ENCODE peak calls at places on chromosomes 11 and 22, in five cellular contexts. One of them, this sample, is unnamed.
A peak's percentile ranks its signal among the peaks of the same experiment; 100 is the strongest.

GRCh38 chr11:120400564-120401364 is 64.6 kb downstream of the ARHGEF12 start:
- DNase-seq in cardiac muscle cell: no peak
- DNase-seq in spleen: no peak
- DNase-seq in heart left ventricle: no peak
- DNase-seq in transverse colon: peak; percentile 23
- DNase-seq in this sample: no peak

GRCh38 chr22:31230871-31231621 is 18.9 kb downstream of the LIMK2 start:
- DNase-seq in cardiac muscle cell: peak; percentile 46
- DNase-seq in heart left ventricle: no peak
- DNase-seq in spleen: no peak
- DNase-seq in transverse colon: peak; percentile 69
- DNase-seq in this sample: peak; percentile 47

GRCh38 chr11:14021738-14022137 is 59.2 kb downstream of the SPON1 start:
- DNase-seq in heart left ventricle: no peak
- DNase-seq in transverse colon: no peak
- DNase-seq in cardiac muscle cell: no peak
- DNase-seq in spleen: no peak
- DNase-seq in this sample: no peak

GRCh38 chr11:27698872-27699241 is 1.4 kb downstream of the BDNF start:
- DNase-seq in heart left ventricle: peak; percentile 82
- DNase-seq in cardiac muscle cell: peak; percentile 88
- DNase-seq in spleen: peak; percentile 84
- DNase-seq in transverse colon: peak; percentile 66
- DNase-seq in this sample: peak; percentile 25

GRCh38 chr11:110587972-110588371 is 124.3 kb downstream of the ARHGAP20 start:
- DNase-seq in spleen: no peak
- DNase-seq in transverse colon: no peak
- DNase-seq in cardiac muscle cell: no peak
- DNase-seq in heart left ventricle: no peak
- DNase-seq in this sample: no peak

GRCh38 chr11:1983601-1983961 is 14.1 kb downstream of the H19 start:
- DNase-seq in transverse colon: no peak
- DNase-seq in heart left ventricle: peak; percentile 1
- DNase-seq in cardiac muscle cell: no peak
- DNase-seq in spleen: peak; percentile 15
- DNase-seq in this sample: no peak

GRCh38 chr11:104165014-104165413 is 1.1 kb upstream of the PDGFD start:
- DNase-seq in spleen: peak; percentile 33
- DNase-seq in heart left ventricle: no peak
- DNase-seq in cardiac muscle cell: no peak
- DNase-seq in transverse colon: no peak
- DNase-seq in this sample: no peak

GRCh38 chr11:73322986-73323306 is 14.9 kb downstream of the ARHGEF17 start:
- DNase-seq in spleen: no peak
- DNase-seq in heart left ventricle: no peak
- DNase-seq in cardiac muscle cell: no peak
- DNase-seq in transverse colon: no peak
- DNase-seq in this sample: no peak

GRCh38 chr22:28155808-28156207 is 236.8 kb upstream of the PITPNB start:
- DNase-seq in heart left ventricle: no peak
- DNase-seq in spleen: no peak
- DNase-seq in transverse colon: no peak
- DNase-seq in cardiac muscle cell: no peak
- DNase-seq in this sample: no peak

GRCh38 chr22:46710842-46711241 is 27.2 kb downstream of the CERK start:
- DNase-seq in transverse colon: no peak
- DNase-seq in heart left ventricle: no peak
- DNase-seq in cardiac muscle cell: no peak
- DNase-seq in spleen: no peak
- DNase-seq in this sample: no peak

GRCh38 chr11:3823303-3823702 is 14.9 kb downstream of the PGAP2 start:
- DNase-seq in spleen: no peak
- DNase-seq in heart left ventricle: peak; percentile 19
- DNase-seq in transverse colon: no peak
- DNase-seq in cardiac muscle cell: no peak
- DNase-seq in this sample: no peak

GRCh38 chr11:122650619-122651018 is 4.9 kb upstream of the UBASH3B start:
- DNase-seq in cardiac muscle cell: no peak
- DNase-seq in spleen: no peak
- DNase-seq in heart left ventricle: no peak
- DNase-seq in transverse colon: no peak
- DNase-seq in this sample: no peak

GRCh38 chr11:127632971-127633680 is 632.6 kb upstream of the KIRREL3 start:
- DNase-seq in transverse colon: no peak
- DNase-seq in cardiac muscle cell: no peak
- DNase-seq in spleen: no peak
- DNase-seq in heart left ventricle: no peak
- DNase-seq in this sample: no peak

GRCh38 chr22:46272196-46272595 is 4.4 kb downstream of the TTC38 start:
- DNase-seq in heart left ventricle: no peak
- DNase-seq in transverse colon: no peak
- DNase-seq in spleen: no peak
- DNase-seq in cardiac muscle cell: no peak
- DNase-seq in this sample: no peak

GRCh38 chr22:42963231-42963595 is 51.7 kb downstream of the PACSIN2 start:
- DNase-seq in transverse colon: no peak
- DNase-seq in heart left ventricle: peak; percentile 50
- DNase-seq in spleen: no peak
- DNase-seq in cardiac muscle cell: no peak
- DNase-seq in this sample: no peak
- H3K27ac ChIP-seq in transverse colon: peak overlapping the region; percentile 75
- H3K27ac ChIP-seq in heart left ventricle: no peak overlapping the region
- H3K27ac ChIP-seq in spleen: no peak overlapping the region
- H3K27ac ChIP-seq in cardiac muscle cell: no peak overlapping the region
- H3K27ac ChIP-seq in this sample: no peak overlapping the region

GRCh38 chr11:30174265-30175022 is 56.4 kb upstream of the FSHB start:
- DNase-seq in transverse colon: no peak
- DNase-seq in heart left ventricle: no peak
- DNase-seq in cardiac muscle cell: no peak
- DNase-seq in spleen: no peak
- DNase-seq in this sample: no peak
- TF ChIP-seq CTCF in transverse colon: no peak
- TF ChIP-seq CTCF in heart left ventricle: no peak
- TF ChIP-seq CTCF in cardiac muscle cell: no peak
- TF ChIP-seq CTCF in spleen: no peak
- TF ChIP-seq CTCF in this sample: no peak

GRCh38 chr11:78381867-78382266 is 35.8 kb downstream of the GAB2 start:
- DNase-seq in heart left ventricle: no peak
- DNase-seq in spleen: no peak
- DNase-seq in cardiac muscle cell: no peak
- DNase-seq in transverse colon: no peak
- DNase-seq in this sample: no peak
- H3K27ac ChIP-seq in heart left ventricle: no peak overlapping the region
- H3K27ac ChIP-seq in spleen: no peak overlapping the region
- H3K27ac ChIP-seq in cardiac muscle cell: no peak overlapping the region
- H3K27ac ChIP-seq in transverse colon: no peak overlapping the region
- H3K27ac ChIP-seq in this sample: no peak overlapping the region

GRCh38 chr11:121591405-121592033 is 138.8 kb upstream of the SORL1-AS1 start:
- DNase-seq in transverse colon: peak; percentile 73
- DNase-seq in spleen: no peak
- DNase-seq in cardiac muscle cell: peak; percentile 83
- DNase-seq in heart left ventricle: peak; percentile 50
- DNase-seq in this sample: peak; percentile 45
- TF ChIP-seq CTCF in transverse colon: peak; percentile 81
- TF ChIP-seq CTCF in spleen: peak; percentile 83
- TF ChIP-seq CTCF in cardiac muscle cell: peak; percentile 85
- TF ChIP-seq CTCF in heart left ventricle: peak; percentile 87
- TF ChIP-seq CTCF in this sample: peak; percentile 84

DNA sequence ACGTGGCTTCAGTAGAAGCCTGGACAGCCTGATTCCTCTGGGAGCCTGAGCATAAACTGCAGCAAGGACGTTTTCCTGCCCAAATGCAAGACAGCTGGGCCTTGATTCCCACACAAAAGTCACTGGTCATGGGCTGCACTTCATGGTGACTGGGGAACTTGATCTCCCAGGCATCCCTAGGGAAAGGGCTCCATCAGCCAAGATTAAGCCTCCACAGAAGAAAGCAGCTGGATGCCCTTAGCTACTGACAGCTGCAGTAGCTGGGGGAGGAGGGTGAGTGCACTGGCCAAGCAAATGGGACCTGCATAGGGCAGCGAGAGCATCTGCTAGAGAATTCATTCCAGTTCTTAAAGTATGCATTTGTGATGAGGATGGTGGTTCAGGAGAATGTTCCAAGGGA is 267.4 kb upstream of the ISX start:
- DNase-seq in heart left ventricle: peak; percentile 36
- DNase-seq in spleen: no peak
- DNase-seq in cardiac muscle cell: no peak
- DNase-seq in transverse colon: no peak
- DNase-seq in this sample: no peak
- H3K27ac ChIP-seq in heart left ventricle: no peak overlapping the region
- H3K27ac ChIP-seq in spleen: no peak overlapping the region
- H3K27ac ChIP-seq in cardiac muscle cell: no peak overlapping the region
- H3K27ac ChIP-seq in transverse colon: no peak overlapping the region
- H3K27ac ChIP-seq in this sample: no peak overlapping the region

GRCh38 chr22:41579297-41579996 is 10.2 kb downstream of the PMM1 start:
- DNase-seq in transverse colon: no peak
- DNase-seq in heart left ventricle: no peak
- DNase-seq in cardiac muscle cell: no peak
- DNase-seq in spleen: no peak
- DNase-seq in this sample: no peak

GRCh38 chr22:41576877-41577276 is 12.8 kb downstream of the PMM1 start:
- DNase-seq in heart left ventricle: peak; percentile 78
- DNase-seq in transverse colon: peak; percentile 21
- DNase-seq in spleen: no peak
- DNase-seq in cardiac muscle cell: peak; percentile 77
- DNase-seq in this sample: no peak

GRCh38 chr22:41579997-41580355 is 9.7 kb downstream of the PMM1 start:
- DNase-seq in cardiac muscle cell: no peak
- DNase-seq in spleen: no peak
- DNase-seq in transverse colon: no peak
- DNase-seq in heart left ventricle: no peak
- DNase-seq in this sample: no peak

GRCh38 chr22:41578114-41578513 is 11.5 kb downstream of the PMM1 start:
- DNase-seq in spleen: no peak
- DNase-seq in transverse colon: no peak
- DNase-seq in heart left ventricle: peak; percentile 31
- DNase-seq in cardiac muscle cell: no peak
- DNase-seq in this sample: no peak

DNA sequence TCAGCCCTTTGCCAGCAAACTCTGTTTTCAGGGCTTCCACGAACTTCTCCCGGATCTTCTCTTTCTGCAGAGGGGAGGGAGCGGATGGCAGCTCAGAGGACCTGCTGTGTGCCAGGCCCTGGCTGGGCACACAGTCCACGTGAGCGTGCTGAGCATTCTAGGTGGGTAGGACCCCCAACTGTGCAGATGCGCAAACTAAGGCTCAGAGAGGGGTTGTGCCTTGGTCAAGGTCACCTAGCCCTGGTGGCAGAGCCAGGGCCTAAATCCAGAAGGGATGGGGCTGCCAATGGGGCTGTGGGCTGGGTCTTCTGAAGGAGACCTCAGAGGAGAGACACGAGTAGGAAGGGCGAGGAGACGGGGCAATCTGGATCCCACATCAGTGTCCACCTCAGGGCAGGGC is 10.8 kb downstream of the PMM1 start:
- DNase-seq in cardiac muscle cell: no peak
- DNase-seq in transverse colon: no peak
- DNase-seq in spleen: no peak
- DNase-seq in heart left ventricle: no peak
- DNase-seq in this sample: no peak
- TF ChIP-seq CTCF in cardiac muscle cell: no peak
- TF ChIP-seq CTCF in transverse colon: no peak
- TF ChIP-seq CTCF in spleen: no peak
- TF ChIP-seq CTCF in heart left ventricle: no peak
- TF ChIP-seq CTCF in this sample: no peak

GRCh38 chr22:23137905-23138520 is 3.8 kb downstream of the RSPH14 start:
- DNase-seq in spleen: no peak
- DNase-seq in heart left ventricle: no peak
- DNase-seq in cardiac muscle cell: no peak
- DNase-seq in transverse colon: peak; percentile 56
- DNase-seq in this sample: no peak
- H3K27ac ChIP-seq in spleen: peak overlapping the region; percentile 30
- H3K27ac ChIP-seq in heart left ventricle: no peak overlapping the region
- H3K27ac ChIP-seq in cardiac muscle cell: no peak overlapping the region
- H3K27ac ChIP-seq in transverse colon: peak overlapping the region; percentile 53
- H3K27ac ChIP-seq in this sample: peak overlapping the region; percentile 66

This sample was measured in CD4-positive, alpha-beta T cell.